ENCODE peak calls at places on chromosomes 6 and 20, in seven cellular contexts. E is K562, C is SK-N-SH, V is HCT116, H is H1, A is HepG2, G is GM12878. I is an unnamed sample.

GRCh38 chr6:130517444-130517931 is 151.7 kb downstream of the TMEM200A start:
- DNase-seq in A (no peak), H (no peak), C (no peak), E (no peak), V (peak; percentile 80), G (peak; percentile 76), I (no peak)

GRCh38 chr6:136306466-136306865 is 16.8 kb upstream of the BCLAF1 start:
- DNase-seq in C (no peak), E (no peak), A (no peak), G (no peak), V (no peak), H (no peak), I (no peak)

GRCh38 chr6:117573006-117573680 is 29.2 kb downstream of the GOPC start:
- DNase-seq in V (no peak), A (no peak), G (no peak), H (no peak), C (no peak), E (no peak), I (no peak)

GRCh38 chr20:49261173-49261572 is 16.7 kb downstream of the ZNFX1 start:
- DNase-seq in V (no peak), C (no peak), A (no peak), E (no peak), G (no peak), H (no peak), I (no peak)

GRCh38 chr6:26223677-26224546 is 136.7 kb downstream of the HFE start:
- DNase-seq in E (no peak), V (peak; percentile 91), H (no peak), G (peak; percentile 78), C (peak; percentile 36), A (peak; percentile 92), I (peak; percentile 96)

GRCh38 chr6:106373502-106374239 is 13.2 kb downstream of the CRYBG1 start:
- DNase-seq in V (no peak), E (no peak), G (no peak), A (no peak), H (no peak), C (no peak), I (no peak)

GRCh38 chr6:28158318-28158717 is 16.6 kb downstream of the ZKSCAN8 start:
- DNase-seq in C (no peak), A (no peak), V (no peak), E (no peak), G (no peak), H (no peak), I (no peak)

GRCh38 chr6:116349216-116349615 is 21.5 kb upstream of the DSE start:
- DNase-seq in A (no peak), C (no peak), G (no peak), V (no peak), H (no peak), E (no peak), I (no peak)

GRCh38 chr6:32449088-32449736 is 9.5 kb downstream of the HLA-DRA start:
- DNase-seq in V (no peak), A (no peak), H (no peak), E (no peak), C (no peak), G (no peak), I (no peak)

GRCh38 chr6:7899046-7899888 is 11.3 kb downstream of the TXNDC5 start:
- DNase-seq in V (no peak), H (no peak), G (no peak), A (peak; percentile 50), C (no peak), E (peak; percentile 50), I (peak; percentile 17)

GRCh38 chr6:2840794-2841061 is 935 bp downstream of the SERPINB1 start:
- DNase-seq in H (no peak), V (no peak), E (no peak), G (no peak), C (no peak), A (no peak), I (no peak)

GRCh38 chr6:33324139-33324538 is 6.6 kb upstream of the ZBTB22 start:
- DNase-seq in G (no peak), E (no peak), C (peak; percentile 25), H (no peak), V (no peak), A (no peak), I (no peak)

GRCh38 chr6:13428528-13429405 is 58.6 kb downstream of the GFOD1 start:
- DNase-seq in C (no peak), A (no peak), E (no peak), V (no peak), G (peak; percentile 27), H (no peak), I (no peak)

GRCh38 chr6:13425971-13426931 is 61.1 kb downstream of the GFOD1 start:
- DNase-seq in E (no peak), A (no peak), G (peak; percentile 42), V (no peak), C (no peak), H (no peak), I (no peak)

GRCh38 chr6:13427346-13427745 is 60.1 kb downstream of the GFOD1 start:
- DNase-seq in E (no peak), H (no peak), V (no peak), A (no peak), G (peak; percentile 34), C (no peak), I (no peak)

GRCh38 chr6:13429406-13429753 is 58.0 kb downstream of the GFOD1 start:
- DNase-seq in C (no peak), H (no peak), E (no peak), V (no peak), G (no peak), A (no peak), I (no peak)

DNA sequence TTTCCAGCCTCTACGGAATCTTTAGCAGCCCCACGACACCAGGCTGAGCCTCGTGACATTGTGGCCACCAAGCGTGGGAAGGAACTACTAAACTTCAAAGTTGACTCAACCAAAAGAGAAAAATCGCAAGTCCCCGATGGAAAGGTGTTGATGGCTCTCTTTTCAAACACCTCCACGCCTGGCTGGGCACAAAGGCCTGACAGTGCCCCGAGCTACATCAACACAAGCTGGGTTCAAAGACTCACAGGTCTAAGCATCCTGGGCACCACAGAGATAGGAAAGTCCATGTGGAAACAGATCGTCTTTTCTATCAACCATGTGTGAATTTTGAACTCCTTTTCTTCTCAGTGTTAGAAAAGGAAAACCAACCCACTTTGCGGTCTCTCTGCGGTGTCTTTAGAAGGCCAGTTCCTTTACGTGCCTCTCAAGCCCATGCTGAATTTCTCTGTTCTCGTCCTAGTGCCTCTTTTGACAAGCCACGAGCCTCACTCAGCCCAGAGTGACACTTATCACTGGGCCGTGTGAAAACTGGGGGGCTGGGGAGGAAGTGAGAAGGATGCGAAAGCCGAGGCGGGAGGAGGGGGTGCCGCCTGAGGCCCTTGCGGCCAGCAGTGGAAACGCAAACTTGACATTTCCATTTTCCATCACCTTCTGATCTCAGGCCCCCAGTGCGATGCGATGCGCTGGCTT is 59.4 kb downstream of the GFOD1 start:
- DNase-seq in C (no peak), A (no peak), V (no peak), G (peak; percentile 98), H (no peak), E (no peak), I (no peak)
- TF ChIP-seq JUND in C (no peak), A (no peak), V (no peak), G (peak; percentile 31), H (no peak), E (no peak), I (no peak)

DNA sequence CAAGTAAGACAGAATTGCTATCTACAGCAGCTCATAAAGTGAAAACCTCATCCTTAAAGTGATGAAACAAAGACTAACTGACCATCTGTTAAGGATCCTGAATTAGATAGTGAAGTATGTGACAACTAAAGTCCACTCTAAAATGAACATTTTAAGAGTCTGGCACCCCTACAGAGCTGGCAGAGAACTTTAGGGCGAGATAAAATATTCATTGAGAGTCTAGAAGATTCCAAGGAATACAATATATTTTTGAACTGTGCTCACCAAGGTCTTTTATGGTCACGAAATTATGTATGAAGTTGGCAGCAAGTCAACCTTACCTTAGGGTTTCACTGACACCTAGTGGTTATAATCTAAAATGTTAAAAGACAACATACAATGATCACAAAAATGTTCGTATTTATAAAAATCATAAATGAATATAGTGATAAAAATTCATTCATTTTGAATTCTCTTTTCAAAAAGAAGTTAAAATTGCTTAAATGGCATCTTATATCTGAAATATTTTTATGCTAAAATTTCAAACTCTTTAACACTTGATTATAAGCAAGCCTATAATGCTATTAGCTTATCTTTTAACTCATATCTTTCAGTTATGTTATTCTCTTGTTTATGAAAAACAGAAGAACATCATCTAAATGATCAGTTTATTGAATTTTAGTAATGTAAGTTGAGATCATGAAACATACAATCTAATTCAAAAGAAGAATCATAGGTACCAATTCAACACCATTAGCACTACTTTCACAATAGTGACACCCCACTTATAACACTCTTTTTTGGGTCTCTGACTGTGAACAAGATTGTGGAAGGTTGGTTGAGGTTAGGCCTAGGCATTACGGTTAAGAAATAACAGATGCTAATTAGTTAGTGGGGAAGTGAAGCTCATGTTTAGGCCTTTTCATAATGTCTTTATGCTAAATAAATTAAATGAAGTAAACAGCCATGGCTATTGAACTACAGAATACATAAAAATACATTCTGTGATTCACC is 27.5 kb downstream of the RSPH3 start:
- DNase-seq in H (no peak), G (peak; percentile 31), V (peak; percentile 55), E (peak; percentile 52), A (peak; percentile 47), C (peak; percentile 47), I (peak; percentile 64)
- TF ChIP-seq JUND in H (no peak), G (no peak), V (no peak), E (no peak), A (no peak), C (no peak), I (no peak)

GRCh38 chr20:64254156-64254555 is 1.4 kb upstream of the PCMTD2 start:
- DNase-seq in V (no peak), H (no peak), A (no peak), G (no peak), E (no peak), C (no peak), I (no peak)
- TF ChIP-seq JUND in V (no peak), H (no peak), A (no peak), G (no peak), E (no peak), C (no peak), I (no peak)

GRCh38 chr20:63073051-63073737 is 66.4 kb upstream of the BHLHE23 start:
- DNase-seq in A (no peak), E (no peak), H (no peak), V (no peak), G (no peak), C (peak; percentile 71), I (no peak)
- TF ChIP-seq JUND in A (no peak), E (no peak), H (no peak), V (no peak), G (no peak), C (no peak), I (no peak)

GRCh38 chr6:150841189-150841588 is 24.3 kb upstream of the MTHFD1L start:
- DNase-seq in H (no peak), V (no peak), C (no peak), A (no peak), G (no peak), E (no peak), I (no peak)

GRCh38 chr6:150848400-150848799 is 17.1 kb upstream of the MTHFD1L start:
- DNase-seq in G (no peak), A (no peak), H (no peak), C (no peak), V (no peak), E (no peak), I (no peak)

GRCh38 chr6:150844371-150844770 is 21.1 kb upstream of the MTHFD1L start:
- DNase-seq in C (no peak), A (no peak), V (no peak), H (no peak), G (no peak), E (peak; percentile 48), I (no peak)

GRCh38 chr6:150841697-150842096 is 23.8 kb upstream of the MTHFD1L start:
- DNase-seq in C (no peak), E (no peak), A (no peak), H (no peak), G (no peak), V (no peak), I (no peak)

GRCh38 chr6:150846641-150847040 is 18.9 kb upstream of the MTHFD1L start:
- DNase-seq in E (no peak), A (no peak), C (no peak), H (no peak), G (no peak), V (no peak), I (no peak)
- TF ChIP-seq JUND in E (no peak), A (no peak), C (no peak), H (no peak), G (no peak), V (no peak), I (no peak)